ENCODE peak calls at places on chromosomes 3 and 15, in nine cellular contexts. One of them, this sample, is unnamed.

GRCh38 chr3:43294975-43295374 is 8.6 kb downstream of the SNRK start:
- DNase-seq in activated gamma-delta T cell treated with Interleukin-2 at 50 U/mL for 16 hours: no peak
- DNase-seq in AG08396: no peak
- DNase-seq in suprapubic skin: no peak
- DNase-seq in endothelial cell of umbilical vein: peak; percentile 24
- DNase-seq in AG09319: no peak
- DNase-seq in anterior cingulate cortex: no peak
- DNase-seq in NCI-H1930: no peak
- DNase-seq in brain microvascular endothelial cell: no peak
- DNase-seq in this sample: no peak

GRCh38 chr3:155491696-155492095 is 198.2 kb upstream of the STRIT1 start:
- DNase-seq in activated gamma-delta T cell treated with Interleukin-2 at 50 U/mL for 16 hours: no peak
- DNase-seq in AG08396: no peak
- DNase-seq in suprapubic skin: no peak
- DNase-seq in endothelial cell of umbilical vein: no peak
- DNase-seq in AG09319: no peak
- DNase-seq in anterior cingulate cortex: no peak
- DNase-seq in NCI-H1930: no peak
- DNase-seq in brain microvascular endothelial cell: no peak
- DNase-seq in this sample: no peak

GRCh38 chr3:144097144-144097543 is 125.5 kb downstream of the DIPK2A start:
- DNase-seq in activated gamma-delta T cell treated with Interleukin-2 at 50 U/mL for 16 hours: no peak
- DNase-seq in AG08396: no peak
- DNase-seq in suprapubic skin: no peak
- DNase-seq in endothelial cell of umbilical vein: no peak
- DNase-seq in AG09319: no peak
- DNase-seq in anterior cingulate cortex: no peak
- DNase-seq in NCI-H1930: no peak
- DNase-seq in brain microvascular endothelial cell: no peak
- DNase-seq in this sample: no peak

GRCh38 chr15:83287541-83288027 is 3.1 kb upstream of the BNC1 start:
- DNase-seq in activated gamma-delta T cell treated with Interleukin-2 at 50 U/mL for 16 hours: no peak
- DNase-seq in AG08396: peak; percentile 75
- DNase-seq in suprapubic skin: no peak
- DNase-seq in endothelial cell of umbilical vein: peak; percentile 81
- DNase-seq in AG09319: peak; percentile 81
- DNase-seq in anterior cingulate cortex: no peak
- DNase-seq in NCI-H1930: no peak
- DNase-seq in brain microvascular endothelial cell: peak; percentile 94
- DNase-seq in this sample: no peak

GRCh38 chr3:115550285-115550741 is 73.0 kb upstream of the GAP43 start:
- DNase-seq in activated gamma-delta T cell treated with Interleukin-2 at 50 U/mL for 16 hours: no peak
- DNase-seq in AG08396: no peak
- DNase-seq in suprapubic skin: no peak
- DNase-seq in endothelial cell of umbilical vein: no peak
- DNase-seq in AG09319: peak; percentile 10
- DNase-seq in anterior cingulate cortex: no peak
- DNase-seq in NCI-H1930: no peak
- DNase-seq in brain microvascular endothelial cell: no peak
- DNase-seq in this sample: no peak

GRCh38 chr15:39140060-39140604 is 440.7 kb upstream of the THBS1 start:
- DNase-seq in activated gamma-delta T cell treated with Interleukin-2 at 50 U/mL for 16 hours: no peak
- DNase-seq in AG08396: peak; percentile 46
- DNase-seq in suprapubic skin: no peak
- DNase-seq in endothelial cell of umbilical vein: peak; percentile 100
- DNase-seq in AG09319: peak; percentile 81
- DNase-seq in anterior cingulate cortex: no peak
- DNase-seq in NCI-H1930: no peak
- DNase-seq in brain microvascular endothelial cell: peak; percentile 92
- DNase-seq in this sample: no peak

GRCh38 chr15:78691167-78691872 is 50.3 kb upstream of the CHRNB4 start:
- DNase-seq in activated gamma-delta T cell treated with Interleukin-2 at 50 U/mL for 16 hours: no peak
- DNase-seq in AG08396: no peak
- DNase-seq in suprapubic skin: peak; percentile 53
- DNase-seq in endothelial cell of umbilical vein: peak; percentile 18
- DNase-seq in AG09319: no peak
- DNase-seq in anterior cingulate cortex: no peak
- DNase-seq in NCI-H1930: no peak
- DNase-seq in brain microvascular endothelial cell: no peak
- DNase-seq in this sample: no peak

GRCh38 chr3:14243782-14244181 is 65.2 kb downstream of the LSM3 start:
- DNase-seq in activated gamma-delta T cell treated with Interleukin-2 at 50 U/mL for 16 hours: no peak
- DNase-seq in AG08396: no peak
- DNase-seq in suprapubic skin: peak; percentile 77
- DNase-seq in endothelial cell of umbilical vein: no peak
- DNase-seq in AG09319: no peak
- DNase-seq in anterior cingulate cortex: no peak
- DNase-seq in NCI-H1930: no peak
- DNase-seq in brain microvascular endothelial cell: no peak
- DNase-seq in this sample: no peak

GRCh38 chr3:195580733-195581443 is 2.9 kb downstream of the APOD start:
- DNase-seq in activated gamma-delta T cell treated with Interleukin-2 at 50 U/mL for 16 hours: no peak
- DNase-seq in AG08396: peak; percentile 28
- DNase-seq in suprapubic skin: no peak
- DNase-seq in endothelial cell of umbilical vein: no peak
- DNase-seq in AG09319: peak; percentile 47
- DNase-seq in anterior cingulate cortex: peak; percentile 41
- DNase-seq in NCI-H1930: no peak
- DNase-seq in brain microvascular endothelial cell: peak; percentile 12
- DNase-seq in this sample: no peak

GRCh38 chr3:142724682-142725351 is 983 bp downstream of the TRPC1 start:
- DNase-seq in activated gamma-delta T cell treated with Interleukin-2 at 50 U/mL for 16 hours: peak; percentile 4
- DNase-seq in AG08396: peak; percentile 34
- DNase-seq in suprapubic skin: peak; percentile 78
- DNase-seq in endothelial cell of umbilical vein: peak; percentile 50
- DNase-seq in AG09319: no peak
- DNase-seq in anterior cingulate cortex: peak; percentile 21
- DNase-seq in NCI-H1930: no peak
- DNase-seq in brain microvascular endothelial cell: peak; percentile 5
- DNase-seq in this sample: no peak

This sample was measured in central memory CD4-positive, alpha-beta T cell.